ENCODE peak calls at places on chromosomes 1 and 21, in ten cellular contexts. One of them, this sample, is unnamed. For H3K4me1, the result is how much of the 10 kb centered on the place peaks cover.

GRCh38 chr1:5904551-5904950 is 87.7 kb downstream of the NPHP4 start:
- DNase-seq in spleen: peak
- DNase-seq in cardiac muscle cell: no peak
- DNase-seq in pancreas: no peak
- DNase-seq in A549: no peak
- DNase-seq in GM23248: no peak
- DNase-seq in CD8-positive, alpha-beta memory T cell: no peak
- DNase-seq in SJSA1: no peak
- DNase-seq in psoas muscle: no peak
- DNase-seq in fibroblast of lung: no peak
- DNase-seq in this sample: no peak

GRCh38 chr1:29577512-29577911 is 341.2 kb downstream of the PTPRU start:
- DNase-seq in psoas muscle: no peak
- DNase-seq in cardiac muscle cell: no peak
- DNase-seq in fibroblast of lung: no peak
- DNase-seq in pancreas: no peak
- DNase-seq in spleen: no peak
- DNase-seq in A549: no peak
- DNase-seq in CD8-positive, alpha-beta memory T cell: no peak
- DNase-seq in GM23248: no peak
- DNase-seq in SJSA1: no peak
- DNase-seq in this sample: no peak

GRCh38 chr21:31912501-31912900 is 39.7 kb downstream of the HUNK start:
- DNase-seq in cardiac muscle cell: no peak
- DNase-seq in A549: no peak
- DNase-seq in pancreas: no peak
- DNase-seq in psoas muscle: no peak
- DNase-seq in SJSA1: no peak
- DNase-seq in CD8-positive, alpha-beta memory T cell: no peak
- DNase-seq in fibroblast of lung: no peak
- DNase-seq in spleen: no peak
- DNase-seq in GM23248: no peak
- DNase-seq in this sample: no peak

GRCh38 chr21:37257967-37258877 is 8.9 kb downstream of the VPS26C start:
- DNase-seq in fibroblast of lung: peak
- DNase-seq in spleen: peak
- DNase-seq in psoas muscle: peak
- DNase-seq in pancreas: peak
- DNase-seq in cardiac muscle cell: peak
- DNase-seq in A549: peak
- DNase-seq in GM23248: peak
- DNase-seq in CD8-positive, alpha-beta memory T cell: peak
- DNase-seq in SJSA1: peak
- DNase-seq in this sample: peak

GRCh38 chr1:62906428-62906886 is 122.5 kb downstream of the ATG4C start:
- DNase-seq in fibroblast of lung: no peak
- DNase-seq in spleen: no peak
- DNase-seq in cardiac muscle cell: peak
- DNase-seq in CD8-positive, alpha-beta memory T cell: no peak
- DNase-seq in SJSA1: peak
- DNase-seq in A549: peak
- DNase-seq in psoas muscle: no peak
- DNase-seq in pancreas: no peak
- DNase-seq in GM23248: peak
- DNase-seq in this sample: no peak

GRCh38 chr1:22889213-22889827 is 83.3 kb downstream of the LACTBL1 start:
- DNase-seq in cardiac muscle cell: peak
- DNase-seq in fibroblast of lung: peak
- DNase-seq in spleen: no peak
- DNase-seq in A549: peak
- DNase-seq in GM23248: peak
- DNase-seq in SJSA1: peak
- DNase-seq in psoas muscle: no peak
- DNase-seq in CD8-positive, alpha-beta memory T cell: no peak
- DNase-seq in pancreas: no peak
- DNase-seq in this sample: peak

GRCh38 chr1:163745204-163745603 is 423.4 kb downstream of the NUF2 start:
- DNase-seq in psoas muscle: no peak
- DNase-seq in fibroblast of lung: no peak
- DNase-seq in pancreas: no peak
- DNase-seq in GM23248: peak
- DNase-seq in cardiac muscle cell: no peak
- DNase-seq in CD8-positive, alpha-beta memory T cell: no peak
- DNase-seq in spleen: no peak
- DNase-seq in SJSA1: no peak
- DNase-seq in A549: no peak
- DNase-seq in this sample: no peak

GRCh38 chr1:183139281-183139942 is 46.7 kb upstream of the LAMC2 start:
- DNase-seq in GM23248: peak
- DNase-seq in spleen: no peak
- DNase-seq in psoas muscle: no peak
- DNase-seq in A549: peak
- DNase-seq in pancreas: no peak
- DNase-seq in SJSA1: peak
- DNase-seq in cardiac muscle cell: no peak
- DNase-seq in CD8-positive, alpha-beta memory T cell: no peak
- DNase-seq in fibroblast of lung: peak
- DNase-seq in this sample: no peak

GRCh38 chr1:66951513-66951912 is 26.7 kb downstream of the MIER1 start:
- DNase-seq in CD8-positive, alpha-beta memory T cell: no peak
- DNase-seq in spleen: no peak
- DNase-seq in cardiac muscle cell: no peak
- DNase-seq in pancreas: no peak
- DNase-seq in GM23248: peak
- DNase-seq in SJSA1: peak
- DNase-seq in A549: no peak
- DNase-seq in psoas muscle: no peak
- DNase-seq in fibroblast of lung: peak
- DNase-seq in this sample: no peak

GRCh38 chr1:112359961-112360767 is 35.9 kb upstream of the CTTNBP2NL start:
- DNase-seq in pancreas: no peak
- DNase-seq in psoas muscle: peak
- DNase-seq in CD8-positive, alpha-beta memory T cell: no peak
- DNase-seq in spleen: no peak
- DNase-seq in cardiac muscle cell: no peak
- DNase-seq in fibroblast of lung: peak
- DNase-seq in A549: no peak
- DNase-seq in GM23248: peak
- DNase-seq in SJSA1: no peak
- DNase-seq in this sample: peak

GRCh38 chr1:53715478-53715877 is 23.5 kb downstream of the GLIS1 start:
- DNase-seq in pancreas: no peak
- DNase-seq in cardiac muscle cell: peak
- DNase-seq in fibroblast of lung: no peak
- DNase-seq in GM23248: peak
- DNase-seq in psoas muscle: no peak
- DNase-seq in CD8-positive, alpha-beta memory T cell: no peak
- DNase-seq in A549: peak
- DNase-seq in SJSA1: peak
- DNase-seq in spleen: no peak
- DNase-seq in this sample: no peak

GRCh38 chr21:24895885-24896734 is 711.2 kb downstream of the MRPL39 start:
- DNase-seq in psoas muscle: no peak
- DNase-seq in SJSA1: peak
- DNase-seq in cardiac muscle cell: peak
- DNase-seq in A549: no peak
- DNase-seq in CD8-positive, alpha-beta memory T cell: no peak
- DNase-seq in fibroblast of lung: peak
- DNase-seq in GM23248: peak
- DNase-seq in spleen: no peak
- DNase-seq in pancreas: no peak
- DNase-seq in this sample: no peak

DNA sequence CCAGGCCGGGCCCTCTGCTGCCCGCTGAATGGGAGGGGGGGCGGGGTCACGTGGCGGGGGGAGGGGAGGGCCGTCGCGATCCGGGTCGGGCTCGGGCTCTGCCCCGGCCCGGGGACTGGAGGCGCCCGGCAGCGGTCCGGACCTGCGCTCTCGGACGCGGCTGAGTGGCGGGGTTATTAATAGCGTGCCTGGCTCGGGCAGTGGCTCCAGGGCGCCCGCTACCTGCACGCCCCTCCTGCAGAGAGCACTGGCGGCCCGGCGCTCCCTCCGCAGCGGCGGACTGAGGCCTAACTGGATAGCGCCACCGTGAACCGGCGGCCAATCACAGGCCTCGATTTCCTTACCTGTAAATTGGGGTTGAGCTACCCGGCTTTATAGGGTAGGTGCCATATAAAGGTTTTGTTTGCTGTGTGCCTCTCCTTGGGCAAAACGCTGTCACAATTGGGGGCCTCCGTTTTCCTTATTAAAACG is 28.0 kb downstream of the AHDC1 start:
- DNase-seq in cardiac muscle cell: peak
- DNase-seq in A549: peak
- DNase-seq in pancreas: peak
- DNase-seq in spleen: peak
- DNase-seq in psoas muscle: peak
- DNase-seq in CD8-positive, alpha-beta memory T cell: no peak
- DNase-seq in fibroblast of lung: peak
- DNase-seq in SJSA1: no peak
- DNase-seq in GM23248: peak
- DNase-seq in this sample: peak
- H3K4me1 ChIP-seq in cardiac muscle cell: half or more
- H3K4me1 ChIP-seq in A549: under half
- H3K4me1 ChIP-seq in pancreas: under half
- H3K4me1 ChIP-seq in spleen: half or more
- H3K4me1 ChIP-seq in psoas muscle: half or more
- H3K4me1 ChIP-seq in CD8-positive, alpha-beta memory T cell: under half
- H3K4me1 ChIP-seq in fibroblast of lung: half or more
- H3K4me1 ChIP-seq in SJSA1: under half
- H3K4me1 ChIP-seq in GM23248: under half
- H3K4me1 ChIP-seq in this sample: half or more

DNA sequence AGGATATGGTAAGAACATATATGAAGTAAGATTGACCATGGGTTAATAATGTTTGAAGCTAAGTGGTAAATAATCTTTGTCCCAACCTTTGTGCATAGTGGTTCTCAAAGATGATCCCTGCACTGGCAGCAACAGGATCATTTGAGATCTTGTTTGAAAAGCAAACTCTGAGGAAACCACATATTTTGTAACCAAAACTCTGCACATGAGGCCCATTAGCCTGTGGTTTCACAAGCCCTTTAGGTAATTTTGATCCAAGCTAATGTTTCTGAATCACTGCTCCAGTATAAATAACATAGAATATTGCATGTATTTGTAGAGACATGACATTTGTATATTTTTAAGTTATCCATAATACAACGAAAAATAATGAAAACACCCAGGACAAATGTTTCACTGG is 147.9 kb upstream of the RGS18 start:
- DNase-seq in CD8-positive, alpha-beta memory T cell: no peak
- DNase-seq in SJSA1: no peak
- DNase-seq in psoas muscle: no peak
- DNase-seq in cardiac muscle cell: no peak
- DNase-seq in GM23248: no peak
- DNase-seq in fibroblast of lung: no peak
- DNase-seq in spleen: no peak
- DNase-seq in A549: no peak
- DNase-seq in pancreas: no peak
- DNase-seq in this sample: no peak
- H3K4me1 ChIP-seq in CD8-positive, alpha-beta memory T cell: under half
- H3K4me1 ChIP-seq in SJSA1: under half
- H3K4me1 ChIP-seq in psoas muscle: under half
- H3K4me1 ChIP-seq in cardiac muscle cell: under half
- H3K4me1 ChIP-seq in GM23248: under half
- H3K4me1 ChIP-seq in fibroblast of lung: under half
- H3K4me1 ChIP-seq in spleen: under half
- H3K4me1 ChIP-seq in A549: under half
- H3K4me1 ChIP-seq in pancreas: under half
- H3K4me1 ChIP-seq in this sample: under half

GRCh38 chr1:204478166-204478899 is 16.3 kb downstream of the PIK3C2B start:
- DNase-seq in fibroblast of lung: no peak
- DNase-seq in CD8-positive, alpha-beta memory T cell: no peak
- DNase-seq in SJSA1: no peak
- DNase-seq in psoas muscle: no peak
- DNase-seq in pancreas: no peak
- DNase-seq in A549: no peak
- DNase-seq in cardiac muscle cell: no peak
- DNase-seq in GM23248: no peak
- DNase-seq in spleen: no peak
- DNase-seq in this sample: no peak

GRCh38 chr1:204477036-204477740 is 17.4 kb downstream of the PIK3C2B start:
- DNase-seq in A549: no peak
- DNase-seq in pancreas: no peak
- DNase-seq in spleen: no peak
- DNase-seq in SJSA1: peak
- DNase-seq in CD8-positive, alpha-beta memory T cell: no peak
- DNase-seq in GM23248: no peak
- DNase-seq in fibroblast of lung: peak
- DNase-seq in cardiac muscle cell: no peak
- DNase-seq in psoas muscle: no peak
- DNase-seq in this sample: peak

GRCh38 chr1:204480515-204480914 is 14.1 kb downstream of the PIK3C2B start:
- DNase-seq in pancreas: no peak
- DNase-seq in cardiac muscle cell: no peak
- DNase-seq in fibroblast of lung: no peak
- DNase-seq in GM23248: no peak
- DNase-seq in SJSA1: no peak
- DNase-seq in spleen: peak
- DNase-seq in CD8-positive, alpha-beta memory T cell: no peak
- DNase-seq in psoas muscle: no peak
- DNase-seq in A549: no peak
- DNase-seq in this sample: peak

GRCh38 chr1:204479387-204480136 is 15.0 kb downstream of the PIK3C2B start:
- DNase-seq in SJSA1: no peak
- DNase-seq in fibroblast of lung: no peak
- DNase-seq in A549: no peak
- DNase-seq in psoas muscle: no peak
- DNase-seq in cardiac muscle cell: no peak
- DNase-seq in spleen: no peak
- DNase-seq in pancreas: peak
- DNase-seq in GM23248: peak
- DNase-seq in CD8-positive, alpha-beta memory T cell: no peak
- DNase-seq in this sample: peak

GRCh38 chr1:204478921-204479320 is 15.7 kb downstream of the PIK3C2B start:
- DNase-seq in fibroblast of lung: no peak
- DNase-seq in GM23248: no peak
- DNase-seq in A549: no peak
- DNase-seq in psoas muscle: no peak
- DNase-seq in pancreas: no peak
- DNase-seq in SJSA1: no peak
- DNase-seq in cardiac muscle cell: no peak
- DNase-seq in CD8-positive, alpha-beta memory T cell: no peak
- DNase-seq in spleen: no peak
- DNase-seq in this sample: no peak
- H3K4me1 ChIP-seq in fibroblast of lung: under half
- H3K4me1 ChIP-seq in GM23248: under half
- H3K4me1 ChIP-seq in A549: under half
- H3K4me1 ChIP-seq in psoas muscle: half or more
- H3K4me1 ChIP-seq in pancreas: under half
- H3K4me1 ChIP-seq in SJSA1: under half
- H3K4me1 ChIP-seq in cardiac muscle cell: under half
- H3K4me1 ChIP-seq in CD8-positive, alpha-beta memory T cell: under half
- H3K4me1 ChIP-seq in spleen: half or more
- H3K4me1 ChIP-seq in this sample: half or more

GRCh38 chr1:82445827-82446226 is 645.1 kb downstream of the ADGRL2 start:
- DNase-seq in pancreas: no peak
- DNase-seq in fibroblast of lung: peak
- DNase-seq in A549: no peak
- DNase-seq in cardiac muscle cell: no peak
- DNase-seq in spleen: no peak
- DNase-seq in GM23248: no peak
- DNase-seq in psoas muscle: no peak
- DNase-seq in SJSA1: no peak
- DNase-seq in CD8-positive, alpha-beta memory T cell: no peak
- DNase-seq in this sample: no peak
- H3K4me1 ChIP-seq in pancreas: under half
- H3K4me1 ChIP-seq in fibroblast of lung: under half
- H3K4me1 ChIP-seq in A549: under half
- H3K4me1 ChIP-seq in cardiac muscle cell: under half
- H3K4me1 ChIP-seq in spleen: under half
- H3K4me1 ChIP-seq in GM23248: under half
- H3K4me1 ChIP-seq in psoas muscle: under half
- H3K4me1 ChIP-seq in SJSA1: under half
- H3K4me1 ChIP-seq in CD8-positive, alpha-beta memory T cell: under half
- H3K4me1 ChIP-seq in this sample: under half

GRCh38 chr1:223007250-223007649 is 135.8 kb downstream of the TLR5 start:
- DNase-seq in psoas muscle: no peak
- DNase-seq in cardiac muscle cell: no peak
- DNase-seq in fibroblast of lung: peak
- DNase-seq in spleen: no peak
- DNase-seq in CD8-positive, alpha-beta memory T cell: no peak
- DNase-seq in SJSA1: no peak
- DNase-seq in GM23248: no peak
- DNase-seq in A549: no peak
- DNase-seq in pancreas: no peak
- DNase-seq in this sample: peak
- H3K4me1 ChIP-seq in psoas muscle: under half
- H3K4me1 ChIP-seq in cardiac muscle cell: under half
- H3K4me1 ChIP-seq in fibroblast of lung: under half
- H3K4me1 ChIP-seq in spleen: under half
- H3K4me1 ChIP-seq in CD8-positive, alpha-beta memory T cell: under half
- H3K4me1 ChIP-seq in SJSA1: under half
- H3K4me1 ChIP-seq in GM23248: under half
- H3K4me1 ChIP-seq in A549: under half
- H3K4me1 ChIP-seq in pancreas: under half
- H3K4me1 ChIP-seq in this sample: under half

This sample was measured in thyroid gland.